ENCODE peak calls at places on chromosomes 7 and 10, in nine cellular contexts. One of them, this sample, is unnamed.
A peak's percentile ranks its signal among the peaks of the same experiment; 100 is the strongest.

GRCh38 chr10:919481-919880 is 12.0 kb downstream of the LARP4B start:
- DNase-seq in breast epithelium: no peak
- DNase-seq in effector memory CD4-positive, alpha-beta T cell: no peak
- DNase-seq in A549: no peak
- DNase-seq in mesenchymal stem cell: no peak
- DNase-seq in left ventricle myocardium inferior: no peak
- DNase-seq in heart left ventricle: no peak
- DNase-seq in tibial artery: no peak
- DNase-seq in stomach: no peak
- DNase-seq in this sample: no peak

GRCh38 chr10:103828587-103829186 is 26.7 kb downstream of the SH3PXD2A start:
- DNase-seq in breast epithelium: no peak
- DNase-seq in effector memory CD4-positive, alpha-beta T cell: no peak
- DNase-seq in tibial artery: no peak
- DNase-seq in stomach: no peak
- DNase-seq in mesenchymal stem cell: no peak
- DNase-seq in left ventricle myocardium inferior: no peak
- DNase-seq in A549: no peak
- DNase-seq in heart left ventricle: no peak
- DNase-seq in this sample: no peak

GRCh38 chr10:116056445-116057293 is 216.3 kb downstream of the GFRA1 start:
- DNase-seq in mesenchymal stem cell: no peak
- DNase-seq in heart left ventricle: no peak
- DNase-seq in left ventricle myocardium inferior: no peak
- DNase-seq in tibial artery: peak; percentile 69
- DNase-seq in A549: no peak
- DNase-seq in effector memory CD4-positive, alpha-beta T cell: no peak
- DNase-seq in breast epithelium: no peak
- DNase-seq in stomach: no peak
- DNase-seq in this sample: peak; percentile 71

GRCh38 chr10:49415846-49416245 is 20.0 kb upstream of the DRGX start:
- DNase-seq in breast epithelium: no peak
- DNase-seq in tibial artery: no peak
- DNase-seq in mesenchymal stem cell: no peak
- DNase-seq in stomach: no peak
- DNase-seq in left ventricle myocardium inferior: no peak
- DNase-seq in heart left ventricle: no peak
- DNase-seq in effector memory CD4-positive, alpha-beta T cell: no peak
- DNase-seq in A549: no peak
- DNase-seq in this sample: no peak

GRCh38 chr7:152382244-152382643 is 53.6 kb downstream of the KMT2C start:
- DNase-seq in breast epithelium: no peak
- DNase-seq in stomach: no peak
- DNase-seq in heart left ventricle: no peak
- DNase-seq in A549: no peak
- DNase-seq in effector memory CD4-positive, alpha-beta T cell: no peak
- DNase-seq in mesenchymal stem cell: no peak
- DNase-seq in tibial artery: no peak
- DNase-seq in left ventricle myocardium inferior: no peak
- DNase-seq in this sample: no peak

GRCh38 chr7:132865766-132866531 is 215.9 kb downstream of the CHCHD3 start:
- DNase-seq in tibial artery: no peak
- DNase-seq in left ventricle myocardium inferior: no peak
- DNase-seq in stomach: no peak
- DNase-seq in A549: no peak
- DNase-seq in mesenchymal stem cell: peak; percentile 14
- DNase-seq in effector memory CD4-positive, alpha-beta T cell: no peak
- DNase-seq in breast epithelium: no peak
- DNase-seq in heart left ventricle: no peak
- DNase-seq in this sample: no peak

GRCh38 chr10:102660891-102661613 is 16.8 kb downstream of the TRIM8 start:
- DNase-seq in stomach: peak; percentile 81
- DNase-seq in effector memory CD4-positive, alpha-beta T cell: peak; percentile 33
- DNase-seq in tibial artery: no peak
- DNase-seq in breast epithelium: no peak
- DNase-seq in heart left ventricle: peak; percentile 88
- DNase-seq in A549: no peak
- DNase-seq in left ventricle myocardium inferior: peak; percentile 77
- DNase-seq in mesenchymal stem cell: peak; percentile 65
- DNase-seq in this sample: peak; percentile 72

GRCh38 chr7:138887085-138887705 is 89.2 kb upstream of the ATP6V0A4 start:
- DNase-seq in mesenchymal stem cell: no peak
- DNase-seq in tibial artery: no peak
- DNase-seq in A549: no peak
- DNase-seq in left ventricle myocardium inferior: no peak
- DNase-seq in effector memory CD4-positive, alpha-beta T cell: no peak
- DNase-seq in breast epithelium: no peak
- DNase-seq in heart left ventricle: no peak
- DNase-seq in stomach: no peak
- DNase-seq in this sample: no peak

GRCh38 chr10:88243847-88244730 is 339.0 kb downstream of the RNLS start:
- DNase-seq in effector memory CD4-positive, alpha-beta T cell: no peak
- DNase-seq in breast epithelium: no peak
- DNase-seq in heart left ventricle: peak; percentile 84
- DNase-seq in A549: no peak
- DNase-seq in tibial artery: peak; percentile 54
- DNase-seq in mesenchymal stem cell: peak; percentile 35
- DNase-seq in left ventricle myocardium inferior: peak; percentile 87
- DNase-seq in stomach: peak; percentile 84
- DNase-seq in this sample: peak; percentile 90

GRCh38 chr7:120996333-120996982 is 7.9 kb downstream of the CPED1 start:
- DNase-seq in heart left ventricle: no peak
- DNase-seq in mesenchymal stem cell: peak; percentile 91
- DNase-seq in A549: no peak
- DNase-seq in left ventricle myocardium inferior: peak; percentile 21
- DNase-seq in effector memory CD4-positive, alpha-beta T cell: peak; percentile 13
- DNase-seq in tibial artery: peak; percentile 89
- DNase-seq in breast epithelium: peak; percentile 56
- DNase-seq in stomach: peak; percentile 75
- DNase-seq in this sample: no peak

GRCh38 chr10:108801775-108802516 is 1121.4 kb downstream of the XPNPEP1 start:
- DNase-seq in heart left ventricle: no peak
- DNase-seq in A549: no peak
- DNase-seq in left ventricle myocardium inferior: no peak
- DNase-seq in mesenchymal stem cell: peak; percentile 65
- DNase-seq in stomach: no peak
- DNase-seq in tibial artery: no peak
- DNase-seq in effector memory CD4-positive, alpha-beta T cell: no peak
- DNase-seq in breast epithelium: no peak
- DNase-seq in this sample: no peak

GRCh38 chr10:95741807-95742528 is 14.0 kb upstream of the ENTPD1 start:
- DNase-seq in tibial artery: peak; percentile 43
- DNase-seq in effector memory CD4-positive, alpha-beta T cell: no peak
- DNase-seq in stomach: no peak
- DNase-seq in A549: no peak
- DNase-seq in breast epithelium: no peak
- DNase-seq in left ventricle myocardium inferior: no peak
- DNase-seq in heart left ventricle: no peak
- DNase-seq in mesenchymal stem cell: peak; percentile 75
- DNase-seq in this sample: no peak

GRCh38 chr7:105806592-105807266 is 69.7 kb downstream of the ATXN7L1 start:
- DNase-seq in effector memory CD4-positive, alpha-beta T cell: peak; percentile 10
- DNase-seq in A549: peak; percentile 73
- DNase-seq in breast epithelium: no peak
- DNase-seq in tibial artery: no peak
- DNase-seq in mesenchymal stem cell: peak; percentile 81
- DNase-seq in stomach: peak; percentile 35
- DNase-seq in left ventricle myocardium inferior: no peak
- DNase-seq in heart left ventricle: no peak
- DNase-seq in this sample: no peak

GRCh38 chr7:156472267-156472666 is 168.3 kb upstream of the RNF32 start:
- DNase-seq in tibial artery: no peak
- DNase-seq in effector memory CD4-positive, alpha-beta T cell: no peak
- DNase-seq in heart left ventricle: no peak
- DNase-seq in breast epithelium: no peak
- DNase-seq in stomach: no peak
- DNase-seq in left ventricle myocardium inferior: no peak
- DNase-seq in A549: no peak
- DNase-seq in mesenchymal stem cell: no peak
- DNase-seq in this sample: no peak

GRCh38 chr7:138924551-138925225 is 56.5 kb downstream of the KIAA1549 start:
- DNase-seq in stomach: no peak
- DNase-seq in mesenchymal stem cell: no peak
- DNase-seq in A549: no peak
- DNase-seq in effector memory CD4-positive, alpha-beta T cell: no peak
- DNase-seq in heart left ventricle: no peak
- DNase-seq in breast epithelium: no peak
- DNase-seq in tibial artery: no peak
- DNase-seq in left ventricle myocardium inferior: no peak
- DNase-seq in this sample: no peak

GRCh38 chr10:23094786-23095403 is 484 bp upstream of the MSRB2 start:
- DNase-seq in mesenchymal stem cell: peak; percentile 57
- DNase-seq in stomach: no peak
- DNase-seq in A549: no peak
- DNase-seq in tibial artery: no peak
- DNase-seq in breast epithelium: no peak
- DNase-seq in heart left ventricle: no peak
- DNase-seq in left ventricle myocardium inferior: no peak
- DNase-seq in effector memory CD4-positive, alpha-beta T cell: no peak
- DNase-seq in this sample: no peak

GRCh38 chr10:48470115-48470892 is 134.6 kb downstream of the ARHGAP22 start:
- DNase-seq in effector memory CD4-positive, alpha-beta T cell: no peak
- DNase-seq in breast epithelium: no peak
- DNase-seq in heart left ventricle: no peak
- DNase-seq in A549: no peak
- DNase-seq in tibial artery: no peak
- DNase-seq in left ventricle myocardium inferior: no peak
- DNase-seq in mesenchymal stem cell: peak; percentile 32
- DNase-seq in stomach: peak; percentile 18
- DNase-seq in this sample: peak; percentile 33

GRCh38 chr10:102802920-102803534 is 34.2 kb downstream of the CYP17A1 start:
- DNase-seq in breast epithelium: no peak
- DNase-seq in left ventricle myocardium inferior: no peak
- DNase-seq in effector memory CD4-positive, alpha-beta T cell: no peak
- DNase-seq in mesenchymal stem cell: peak; percentile 99
- DNase-seq in heart left ventricle: no peak
- DNase-seq in A549: no peak
- DNase-seq in tibial artery: peak; percentile 62
- DNase-seq in stomach: no peak
- DNase-seq in this sample: peak; percentile 66

GRCh38 chr7:47693161-47693740 is 111.3 kb upstream of the TNS3 start:
- DNase-seq in A549: no peak
- DNase-seq in mesenchymal stem cell: peak; percentile 59
- DNase-seq in heart left ventricle: no peak
- DNase-seq in effector memory CD4-positive, alpha-beta T cell: no peak
- DNase-seq in stomach: no peak
- DNase-seq in tibial artery: no peak
- DNase-seq in left ventricle myocardium inferior: no peak
- DNase-seq in breast epithelium: no peak
- DNase-seq in this sample: no peak

GRCh38 chr10:114982989-114983388 is 45.0 kb downstream of the TRUB1 start:
- DNase-seq in A549: no peak
- DNase-seq in left ventricle myocardium inferior: no peak
- DNase-seq in tibial artery: no peak
- DNase-seq in mesenchymal stem cell: no peak
- DNase-seq in breast epithelium: no peak
- DNase-seq in effector memory CD4-positive, alpha-beta T cell: no peak
- DNase-seq in heart left ventricle: no peak
- DNase-seq in stomach: no peak
- DNase-seq in this sample: no peak
- H3K4me1 ChIP-seq in A549: no peaks in the 10 kb centered on the region
- H3K4me1 ChIP-seq in left ventricle myocardium inferior: no peaks in the 10 kb centered on the region
- H3K4me1 ChIP-seq in tibial artery: no peaks in the 10 kb centered on the region
- H3K4me1 ChIP-seq in mesenchymal stem cell: no peaks in the 10 kb centered on the region
- H3K4me1 ChIP-seq in breast epithelium: no peaks in the 10 kb centered on the region
- H3K4me1 ChIP-seq in effector memory CD4-positive, alpha-beta T cell: no peaks in the 10 kb centered on the region
- H3K4me1 ChIP-seq in heart left ventricle: no peaks in the 10 kb centered on the region
- H3K4me1 ChIP-seq in stomach: no peaks in the 10 kb centered on the region
- H3K4me1 ChIP-seq in this sample: peaks cover 3% of the 10 kb centered on the region

DNA sequence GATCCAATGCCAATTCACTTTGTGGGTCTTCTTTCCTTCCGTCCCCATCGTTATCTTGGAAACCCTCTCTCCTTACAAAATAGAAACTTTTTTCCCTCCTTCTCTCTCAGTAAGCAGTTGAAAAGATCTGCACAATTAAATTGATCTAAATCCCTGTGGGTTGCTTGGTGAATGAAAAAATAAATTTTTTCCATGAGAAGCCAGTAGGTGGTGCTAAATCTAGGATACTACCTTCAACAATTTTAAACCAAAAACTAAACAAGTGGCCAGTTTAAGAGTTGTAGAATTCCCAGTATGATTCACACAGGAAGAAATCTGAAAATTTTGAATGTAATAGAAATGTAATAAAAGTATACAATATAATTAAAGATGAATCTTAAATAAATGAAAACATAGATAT is 990.3 kb upstream of the ZNF722 start:
- DNase-seq in heart left ventricle: no peak
- DNase-seq in left ventricle myocardium inferior: no peak
- DNase-seq in stomach: no peak
- DNase-seq in breast epithelium: no peak
- DNase-seq in tibial artery: no peak
- DNase-seq in mesenchymal stem cell: no peak
- DNase-seq in effector memory CD4-positive, alpha-beta T cell: no peak
- DNase-seq in A549: no peak
- DNase-seq in this sample: no peak
- H3K9me3 ChIP-seq in heart left ventricle: no peaks in the 10 kb centered on the region
- H3K9me3 ChIP-seq in left ventricle myocardium inferior: peaks cover 2% of the 10 kb centered on the region
- H3K9me3 ChIP-seq in stomach: peaks cover 48% of the 10 kb centered on the region
- H3K9me3 ChIP-seq in breast epithelium: peaks cover 9% of the 10 kb centered on the region
- H3K9me3 ChIP-seq in tibial artery: no peaks in the 10 kb centered on the region
- H3K9me3 ChIP-seq in mesenchymal stem cell: peaks cover 42% of the 10 kb centered on the region
- H3K9me3 ChIP-seq in effector memory CD4-positive, alpha-beta T cell: no peaks in the 10 kb centered on the region
- H3K9me3 ChIP-seq in A549: peaks cover 13% of the 10 kb centered on the region
- H3K9me3 ChIP-seq in this sample: no peaks in the 10 kb centered on the region

DNA sequence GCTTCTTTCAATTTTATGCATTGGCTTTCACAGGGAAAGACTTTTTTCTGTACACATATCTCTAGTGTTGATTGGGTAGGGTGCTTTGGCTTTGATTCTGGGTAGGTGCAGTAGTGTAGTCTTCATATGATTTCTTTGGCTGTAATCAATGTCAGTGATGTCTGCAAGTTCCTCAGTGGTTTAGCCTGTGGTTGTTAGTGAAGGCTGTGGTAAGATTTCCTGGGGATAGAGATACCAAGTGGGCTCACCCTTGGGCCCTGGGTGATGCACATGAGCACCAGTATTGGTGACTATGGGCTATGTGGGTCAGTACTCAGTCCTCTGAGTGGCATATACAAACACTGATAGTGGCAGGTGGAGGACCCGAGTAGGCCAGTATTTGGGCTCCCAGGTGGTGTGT is 13.0 kb downstream of the GIMAP8 start:
- DNase-seq in breast epithelium: no peak
- DNase-seq in mesenchymal stem cell: no peak
- DNase-seq in tibial artery: no peak
- DNase-seq in A549: no peak
- DNase-seq in effector memory CD4-positive, alpha-beta T cell: no peak
- DNase-seq in stomach: no peak
- DNase-seq in heart left ventricle: no peak
- DNase-seq in left ventricle myocardium inferior: no peak
- DNase-seq in this sample: no peak
- H3K4me3 ChIP-seq in breast epithelium: no peak overlapping the region
- H3K4me3 ChIP-seq in mesenchymal stem cell: no peak overlapping the region
- H3K4me3 ChIP-seq in tibial artery: no peak overlapping the region
- H3K4me3 ChIP-seq in A549: no peak overlapping the region
- H3K4me3 ChIP-seq in effector memory CD4-positive, alpha-beta T cell: no peak overlapping the region
- H3K4me3 ChIP-seq in stomach: no peak overlapping the region
- H3K4me3 ChIP-seq in heart left ventricle: no peak overlapping the region
- H3K4me3 ChIP-seq in left ventricle myocardium inferior: no peak overlapping the region
- H3K4me3 ChIP-seq in this sample: no peak overlapping the region

DNA sequence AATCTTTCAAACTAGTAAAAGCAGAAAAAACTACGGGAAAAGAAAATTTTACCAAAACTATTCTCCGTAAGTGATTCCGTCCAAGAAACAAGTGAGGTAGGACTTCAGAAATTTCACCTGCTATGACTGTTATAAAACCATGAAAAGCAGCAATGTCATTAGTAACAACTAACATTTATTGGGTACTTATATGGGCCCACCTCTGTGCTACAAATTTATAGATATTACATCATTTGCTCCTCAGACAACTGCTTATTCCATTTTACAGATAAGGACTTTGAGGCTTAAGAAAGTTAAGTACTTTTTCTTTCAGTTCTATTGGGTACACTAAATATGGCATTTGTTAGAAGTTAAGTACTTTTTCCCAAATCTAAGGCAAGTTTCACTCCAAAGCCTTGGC is 36.3 kb downstream of the HACD1 start:
- DNase-seq in effector memory CD4-positive, alpha-beta T cell: no peak
- DNase-seq in A549: no peak
- DNase-seq in heart left ventricle: no peak
- DNase-seq in mesenchymal stem cell: no peak
- DNase-seq in breast epithelium: no peak
- DNase-seq in left ventricle myocardium inferior: no peak
- DNase-seq in tibial artery: no peak
- DNase-seq in stomach: no peak
- DNase-seq in this sample: no peak
- H3K4me1 ChIP-seq in effector memory CD4-positive, alpha-beta T cell: no peaks in the 10 kb centered on the region
- H3K4me1 ChIP-seq in A549: no peaks in the 10 kb centered on the region
- H3K4me1 ChIP-seq in heart left ventricle: no peaks in the 10 kb centered on the region
- H3K4me1 ChIP-seq in mesenchymal stem cell: no peaks in the 10 kb centered on the region
- H3K4me1 ChIP-seq in breast epithelium: no peaks in the 10 kb centered on the region
- H3K4me1 ChIP-seq in left ventricle myocardium inferior: no peaks in the 10 kb centered on the region
- H3K4me1 ChIP-seq in tibial artery: no peaks in the 10 kb centered on the region
- H3K4me1 ChIP-seq in stomach: no peaks in the 10 kb centered on the region
- H3K4me1 ChIP-seq in this sample: no peaks in the 10 kb centered on the region

This sample was measured in psoas muscle.